ENCODE peak calls at places on chromosome 7, in nine cellular contexts. One of them, this sample, is unnamed.

GRCh38 chr7:134548877-134549276 is at the start of gene AKR1B15:
- DNase-seq in NCI-H748 treated with DMSO at 0.1 percent for 48 hours: no peak
- DNase-seq in NCI-H1105 treated with DMSO at 0.1 percent for 48 hours: no peak
- DNase-seq in small intestine: no peak
- DNase-seq in lung microvascular endothelial cell: no peak
- DNase-seq in GM12865: peak; percentile 91
- DNase-seq in stimulated activated CD8-positive, alpha-beta memory T cell treated with anti-CD3 and anti-CD28 coated beads, Interleukin-7, amount 100 ng/mL, for 4 hours: no peak
- DNase-seq in H7: no peak
- DNase-seq in MM.1S: no peak
- DNase-seq in this sample: peak; percentile 67

GRCh38 chr7:116776610-116777289 is 85.6 kb upstream of the CAPZA2 start:
- DNase-seq in NCI-H1105 treated with DMSO at 0.1 percent for 48 hours: peak; percentile 44
- DNase-seq in H7: no peak
- DNase-seq in GM12865: no peak
- DNase-seq in lung microvascular endothelial cell: peak; percentile 60
- DNase-seq in MM.1S: no peak
- DNase-seq in small intestine: peak; percentile 93
- DNase-seq in NCI-H748 treated with DMSO at 0.1 percent for 48 hours: no peak
- DNase-seq in stimulated activated CD8-positive, alpha-beta memory T cell treated with anti-CD3 and anti-CD28 coated beads, Interleukin-7, amount 100 ng/mL, for 4 hours: no peak
- DNase-seq in this sample: no peak

GRCh38 chr7:97772034-97772891 is 40.4 kb downstream of the TAC1 start:
- DNase-seq in GM12865: no peak
- DNase-seq in NCI-H1105 treated with DMSO at 0.1 percent for 48 hours: no peak
- DNase-seq in small intestine: peak; percentile 89
- DNase-seq in NCI-H748 treated with DMSO at 0.1 percent for 48 hours: no peak
- DNase-seq in stimulated activated CD8-positive, alpha-beta memory T cell treated with anti-CD3 and anti-CD28 coated beads, Interleukin-7, amount 100 ng/mL, for 4 hours: no peak
- DNase-seq in lung microvascular endothelial cell: no peak
- DNase-seq in MM.1S: no peak
- DNase-seq in H7: no peak
- DNase-seq in this sample: no peak

GRCh38 chr7:45064047-45064725 is 24.6 kb downstream of the NACAD start:
- DNase-seq in NCI-H748 treated with DMSO at 0.1 percent for 48 hours: no peak
- DNase-seq in lung microvascular endothelial cell: no peak
- DNase-seq in MM.1S: no peak
- DNase-seq in NCI-H1105 treated with DMSO at 0.1 percent for 48 hours: no peak
- DNase-seq in stimulated activated CD8-positive, alpha-beta memory T cell treated with anti-CD3 and anti-CD28 coated beads, Interleukin-7, amount 100 ng/mL, for 4 hours: no peak
- DNase-seq in small intestine: no peak
- DNase-seq in GM12865: no peak
- DNase-seq in H7: no peak
- DNase-seq in this sample: no peak

GRCh38 chr7:103813970-103814369 is 175.5 kb downstream of the RELN start:
- DNase-seq in NCI-H748 treated with DMSO at 0.1 percent for 48 hours: no peak
- DNase-seq in MM.1S: no peak
- DNase-seq in lung microvascular endothelial cell: no peak
- DNase-seq in stimulated activated CD8-positive, alpha-beta memory T cell treated with anti-CD3 and anti-CD28 coated beads, Interleukin-7, amount 100 ng/mL, for 4 hours: no peak
- DNase-seq in GM12865: no peak
- DNase-seq in NCI-H1105 treated with DMSO at 0.1 percent for 48 hours: no peak
- DNase-seq in small intestine: no peak
- DNase-seq in H7: no peak
- DNase-seq in this sample: no peak

GRCh38 chr7:39144420-39144819 is 166.7 kb downstream of the POU6F2 start:
- DNase-seq in NCI-H1105 treated with DMSO at 0.1 percent for 48 hours: no peak
- DNase-seq in lung microvascular endothelial cell: no peak
- DNase-seq in NCI-H748 treated with DMSO at 0.1 percent for 48 hours: no peak
- DNase-seq in GM12865: no peak
- DNase-seq in stimulated activated CD8-positive, alpha-beta memory T cell treated with anti-CD3 and anti-CD28 coated beads, Interleukin-7, amount 100 ng/mL, for 4 hours: no peak
- DNase-seq in H7: no peak
- DNase-seq in MM.1S: no peak
- DNase-seq in small intestine: no peak
- DNase-seq in this sample: no peak

GRCh38 chr7:50142421-50143113 is 49.5 kb upstream of the ZPBP start:
- DNase-seq in lung microvascular endothelial cell: peak; percentile 48
- DNase-seq in MM.1S: peak; percentile 45
- DNase-seq in H7: no peak
- DNase-seq in small intestine: peak; percentile 43
- DNase-seq in NCI-H1105 treated with DMSO at 0.1 percent for 48 hours: peak; percentile 22
- DNase-seq in stimulated activated CD8-positive, alpha-beta memory T cell treated with anti-CD3 and anti-CD28 coated beads, Interleukin-7, amount 100 ng/mL, for 4 hours: no peak
- DNase-seq in GM12865: peak; percentile 63
- DNase-seq in NCI-H748 treated with DMSO at 0.1 percent for 48 hours: peak; percentile 30
- DNase-seq in this sample: no peak

GRCh38 chr7:672891-673290 is 53.6 kb upstream of the DNAAF5 start:
- DNase-seq in stimulated activated CD8-positive, alpha-beta memory T cell treated with anti-CD3 and anti-CD28 coated beads, Interleukin-7, amount 100 ng/mL, for 4 hours: no peak
- DNase-seq in NCI-H1105 treated with DMSO at 0.1 percent for 48 hours: no peak
- DNase-seq in lung microvascular endothelial cell: no peak
- DNase-seq in NCI-H748 treated with DMSO at 0.1 percent for 48 hours: no peak
- DNase-seq in MM.1S: no peak
- DNase-seq in GM12865: no peak
- DNase-seq in small intestine: no peak
- DNase-seq in H7: peak; percentile 39
- DNase-seq in this sample: no peak

GRCh38 chr7:156585025-156585648 is 55.4 kb upstream of the RNF32 start:
- DNase-seq in MM.1S: no peak
- DNase-seq in NCI-H1105 treated with DMSO at 0.1 percent for 48 hours: no peak
- DNase-seq in small intestine: no peak
- DNase-seq in lung microvascular endothelial cell: no peak
- DNase-seq in H7: peak; percentile 85
- DNase-seq in GM12865: no peak
- DNase-seq in stimulated activated CD8-positive, alpha-beta memory T cell treated with anti-CD3 and anti-CD28 coated beads, Interleukin-7, amount 100 ng/mL, for 4 hours: no peak
- DNase-seq in NCI-H748 treated with DMSO at 0.1 percent for 48 hours: no peak
- DNase-seq in this sample: no peak

GRCh38 chr7:8322667-8323066 is 60.7 kb upstream of the ICA1 start:
- DNase-seq in NCI-H1105 treated with DMSO at 0.1 percent for 48 hours: no peak
- DNase-seq in small intestine: no peak
- DNase-seq in MM.1S: no peak
- DNase-seq in stimulated activated CD8-positive, alpha-beta memory T cell treated with anti-CD3 and anti-CD28 coated beads, Interleukin-7, amount 100 ng/mL, for 4 hours: no peak
- DNase-seq in NCI-H748 treated with DMSO at 0.1 percent for 48 hours: no peak
- DNase-seq in GM12865: no peak
- DNase-seq in lung microvascular endothelial cell: no peak
- DNase-seq in H7: no peak
- DNase-seq in this sample: no peak

GRCh38 chr7:155635817-155636216 is 8.6 kb upstream of the RBM33 start:
- DNase-seq in MM.1S: no peak
- DNase-seq in small intestine: no peak
- DNase-seq in H7: no peak
- DNase-seq in lung microvascular endothelial cell: no peak
- DNase-seq in NCI-H1105 treated with DMSO at 0.1 percent for 48 hours: no peak
- DNase-seq in stimulated activated CD8-positive, alpha-beta memory T cell treated with anti-CD3 and anti-CD28 coated beads, Interleukin-7, amount 100 ng/mL, for 4 hours: no peak
- DNase-seq in NCI-H748 treated with DMSO at 0.1 percent for 48 hours: no peak
- DNase-seq in GM12865: no peak
- DNase-seq in this sample: no peak